ENCODE peak calls at places on chromosomes 6 and 20, in ten cellular contexts. V is heart left ventricle, R is astrocyte, D is GM23248, N is RWPE2, A is fibroblast of lung, O is dorsolateral prefrontal cortex, P is cardiac muscle cell, H is IMR-90, F is K562. C is an unnamed sample.

GRCh38 chr6:133645000-133645619 is 243.8 kb upstream of the TCF21 start:
- DNase-seq in V (no peak), R (peak; percentile 87), D (peak; percentile 53), N (no peak), A (peak; percentile 86), O (no peak), P (peak; percentile 79), H (peak; percentile 74), F (no peak), C (no peak)

GRCh38 chr6:28135393-28135792 is 6.3 kb upstream of the ZKSCAN8 start:
- DNase-seq in V (no peak), R (no peak), D (no peak), N (no peak), A (no peak), O (no peak), P (no peak), H (no peak), F (no peak), C (no peak)

GRCh38 chr6:10383312-10384063 is 31.4 kb downstream of the TFAP2A start:
- DNase-seq in V (no peak), R (no peak), D (no peak), N (no peak), A (no peak), O (no peak), P (no peak), H (no peak), F (no peak), C (no peak)

GRCh38 chr6:39566381-39566934 is 158.8 kb downstream of the KIF6 start:
- DNase-seq in V (no peak), R (no peak), D (peak; percentile 39), N (no peak), A (no peak), O (no peak), P (no peak), H (no peak), F (no peak), C (no peak)

GRCh38 chr6:147157930-147158329 is 46.3 kb upstream of the STXBP5 start:
- DNase-seq in V (no peak), R (no peak), D (no peak), N (no peak), A (no peak), O (no peak), P (no peak), H (no peak), F (no peak), C (no peak)

GRCh38 chr20:8205996-8206395 is 73.9 kb downstream of the PLCB1 start:
- DNase-seq in V (no peak), R (no peak), D (no peak), N (no peak), A (no peak), O (no peak), P (no peak), H (no peak), F (no peak), C (no peak)

GRCh38 chr6:162971346-162971745 is 243.6 kb downstream of the PACRG start:
- DNase-seq in V (no peak), R (no peak), D (no peak), N (no peak), A (no peak), O (no peak), P (no peak), H (no peak), F (no peak), C (no peak)

GRCh38 chr20:36147707-36148106 is 6.8 kb upstream of the EPB41L1 start:
- DNase-seq in V (no peak), R (peak; percentile 41), D (peak; percentile 63), N (no peak), A (peak; percentile 47), O (no peak), P (peak; percentile 98), H (peak; percentile 81), F (no peak), C (no peak)

GRCh38 chr6:2710412-2710811 is 40.3 kb downstream of the MYLK4 start:
- DNase-seq in V (no peak), R (no peak), D (no peak), N (no peak), A (no peak), O (no peak), P (peak; percentile 50), H (no peak), F (no peak), C (no peak)

DNA sequence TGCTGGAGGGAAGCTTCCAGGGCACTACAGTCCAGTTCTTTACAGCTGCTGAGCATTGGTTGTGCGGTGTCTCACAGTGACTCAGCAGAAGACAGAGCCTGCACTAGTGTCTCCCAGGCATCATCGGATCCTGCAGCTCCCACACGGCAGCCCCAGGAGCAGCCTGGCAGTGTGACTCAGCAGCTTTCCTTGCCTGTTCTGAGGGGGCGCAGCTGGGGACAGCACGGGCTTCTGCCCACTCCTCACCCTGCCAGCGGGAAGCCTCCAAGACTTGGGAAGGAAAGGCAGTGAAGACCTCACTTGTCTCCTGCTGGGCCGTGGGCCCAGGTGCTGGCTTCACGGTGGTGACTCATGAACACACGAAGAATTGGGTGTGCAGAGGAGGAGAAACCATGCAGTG is 165.4 kb downstream of the SYNDIG1 start:
- DNase-seq in V (no peak), R (peak; percentile 88), D (peak; percentile 95), N (no peak), A (peak; percentile 90), O (peak; percentile 75), P (peak; percentile 86), H (peak; percentile 94), F (peak; percentile 48), C (peak; percentile 73)
- H3K27ac ChIP-seq in V (no peak overlapping the region), R (peak overlapping the region; percentile 47), D (peak overlapping the region; percentile 64), N (no peak overlapping the region), A (peak overlapping the region; percentile 47), O (peak overlapping the region; percentile 42), P (no peak overlapping the region), H (peak overlapping the region; percentile 66), F (no peak overlapping the region), C (peak overlapping the region; percentile 44)

GRCh38 chr6:119445666-119446622 is 96.4 kb upstream of the MAN1A1 start:
- DNase-seq in V (no peak), R (peak; percentile 81), D (peak; percentile 64), N (no peak), A (peak; percentile 81), O (no peak), P (peak; percentile 82), H (peak; percentile 68), F (no peak), C (no peak)
- H3K27ac ChIP-seq in V (no peak overlapping the region), R (peak overlapping the region; percentile 82), D (peak overlapping the region; percentile 53), N (peak overlapping the region; percentile 15), A (no peak overlapping the region), O (no peak overlapping the region), P (no peak overlapping the region), H (no peak overlapping the region), F (no peak overlapping the region), C (peak overlapping the region; percentile 13)

GRCh38 chr6:151071295-151071694 is 168.5 kb upstream of the AKAP12 start:
- DNase-seq in V (peak; percentile 66), R (peak; percentile 95), D (peak; percentile 93), N (no peak), A (peak; percentile 95), O (no peak), P (peak; percentile 89), H (peak; percentile 91), F (no peak), C (no peak)

GRCh38 chr6:151070666-151071065 is 169.1 kb upstream of the AKAP12 start:
- DNase-seq in V (no peak), R (peak; percentile 87), D (peak; percentile 27), N (no peak), A (peak; percentile 85), O (no peak), P (peak; percentile 67), H (peak; percentile 92), F (no peak), C (no peak)

GRCh38 chr6:151067684-151068596 is 171.8 kb upstream of the AKAP12 start:
- DNase-seq in V (peak; percentile 75), R (peak; percentile 98), D (peak; percentile 95), N (peak; percentile 81), A (peak; percentile 99), O (no peak), P (peak; percentile 90), H (peak; percentile 97), F (no peak), C (no peak)

GRCh38 chr6:151069641-151070040 is 170.1 kb upstream of the AKAP12 start:
- DNase-seq in V (no peak), R (no peak), D (no peak), N (no peak), A (no peak), O (no peak), P (no peak), H (no peak), F (no peak), C (no peak)

DNA sequence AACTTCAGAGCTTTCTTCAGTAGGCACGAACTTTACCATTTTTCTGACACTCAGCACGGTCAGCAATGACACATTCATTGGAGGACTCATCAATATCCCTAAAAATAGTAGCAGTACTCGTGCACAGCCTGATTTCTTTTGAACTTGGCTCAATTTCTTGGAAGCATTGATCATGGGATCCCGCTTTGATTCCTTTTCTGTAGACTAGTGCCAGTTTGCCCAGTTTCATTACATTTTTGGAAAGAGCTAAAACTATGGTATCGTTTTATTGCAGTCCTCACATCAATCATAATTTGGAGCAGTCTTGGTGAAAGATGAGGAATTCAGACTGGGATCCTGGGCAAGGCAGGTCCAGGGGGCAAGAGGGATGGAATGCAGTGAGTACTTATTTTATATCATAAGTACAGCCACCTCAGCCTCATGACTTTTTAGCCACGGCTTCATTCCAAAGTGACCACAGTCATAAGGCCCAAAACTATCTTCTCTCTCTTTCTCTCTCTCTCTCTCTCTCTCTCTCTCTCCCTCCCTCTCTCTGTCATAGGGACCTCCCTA is 170.9 kb upstream of the AKAP12 start:
- DNase-seq in V (no peak), R (peak; percentile 91), D (peak; percentile 80), N (no peak), A (peak; percentile 92), O (no peak), P (peak; percentile 46), H (peak; percentile 62), F (no peak), C (no peak)
- H3K27ac ChIP-seq in V (peak overlapping the region; percentile 75), R (peak overlapping the region; percentile 99), D (peak overlapping the region; percentile 95), N (peak overlapping the region; percentile 94), A (peak overlapping the region; percentile 86), O (peak overlapping the region; percentile 86), P (peak overlapping the region; percentile 48), H (peak overlapping the region; percentile 62), F (no peak overlapping the region), C (no peak overlapping the region)

GRCh38 chr20:34553366-34553867 is 5.1 kb upstream of the MAP1LC3A start:
- DNase-seq in V (no peak), R (no peak), D (no peak), N (no peak), A (peak; percentile 12), O (no peak), P (peak; percentile 20), H (no peak), F (no peak), C (no peak)
- H3K27ac ChIP-seq in V (peak overlapping the region; percentile 39), R (no peak overlapping the region), D (no peak overlapping the region), N (no peak overlapping the region), A (no peak overlapping the region), O (no peak overlapping the region), P (no peak overlapping the region), H (no peak overlapping the region), F (no peak overlapping the region), C (no peak overlapping the region)

DNA sequence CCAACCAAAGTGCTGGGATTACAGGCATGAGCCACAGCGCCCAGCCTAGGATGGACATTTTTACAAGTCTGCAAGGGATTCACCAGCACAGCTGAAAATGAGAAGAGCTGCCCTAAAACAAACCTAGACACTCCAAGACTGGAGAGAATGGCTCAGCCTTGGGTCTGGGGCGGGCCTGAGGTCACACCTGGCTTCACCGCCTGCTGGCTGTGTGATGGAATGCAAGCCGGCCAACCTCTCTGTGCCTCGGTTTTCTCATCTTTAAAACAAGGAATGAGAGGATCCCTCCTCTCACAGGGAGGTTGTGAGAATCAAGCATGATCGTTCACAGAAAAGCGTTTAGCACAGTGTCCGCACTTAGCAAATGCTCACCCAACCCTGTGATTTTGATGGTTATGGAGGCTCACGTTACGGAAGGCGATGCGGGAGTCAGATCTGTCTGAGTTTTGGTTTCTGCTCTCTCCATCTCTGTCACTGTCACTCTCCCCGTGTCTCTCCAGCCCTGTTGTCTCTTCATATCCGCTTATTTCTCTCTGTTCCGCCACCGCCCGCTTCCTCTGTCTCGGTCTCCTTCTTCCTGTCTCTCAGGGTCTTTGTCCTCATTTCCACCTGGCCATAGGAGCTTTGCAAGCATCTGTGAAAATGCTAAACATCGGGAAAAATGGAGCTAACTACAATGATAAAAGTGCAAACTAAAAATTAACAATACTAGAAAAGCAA is 47.6 kb downstream of the CEBPB start:
- DNase-seq in V (no peak), R (no peak), D (no peak), N (no peak), A (no peak), O (no peak), P (no peak), H (no peak), F (no peak), C (no peak)
- H3K27ac ChIP-seq in V (no peak overlapping the region), R (no peak overlapping the region), D (no peak overlapping the region), N (no peak overlapping the region), A (no peak overlapping the region), O (no peak overlapping the region), P (no peak overlapping the region), H (no peak overlapping the region), F (no peak overlapping the region), C (no peak overlapping the region)

C was measured in caudate nucleus.